ENCODE peak calls at places on chromosomes 7 and 10, in eight cellular contexts. X is colonic mucosa, W is left ventricle myocardium inferior, R is PC-9, L is heart left ventricle, U is pancreas, I is astrocyte of the spinal cord, C is left lung. S is an unnamed sample.

GRCh38 chr10:89837173-89838001 is 136.0 kb downstream of the KIF20B start:
- DNase-seq in X (peak), W (peak), R (peak), L (peak), U (peak), I (peak), C (peak), S (peak)

GRCh38 chr7:88614736-88615135 is 144.8 kb upstream of the ZNF804B start:
- DNase-seq in X (no peak), W (no peak), R (no peak), L (no peak), U (no peak), I (no peak), C (no peak), S (no peak)

GRCh38 chr7:43303740-43304241 is 191.3 kb downstream of the HECW1 start:
- DNase-seq in X (no peak), W (no peak), R (no peak), L (no peak), U (no peak), I (peak), C (no peak), S (peak)

GRCh38 chr7:124429923-124430322 is 335.7 kb downstream of the GPR37 start:
- DNase-seq in X (no peak), W (no peak), R (no peak), L (no peak), U (no peak), I (no peak), C (no peak), S (no peak)

GRCh38 chr10:96401036-96401435 is 42.2 kb upstream of the OPALIN start:
- DNase-seq in X (no peak), W (no peak), R (no peak), L (no peak), U (no peak), I (no peak), C (no peak), S (no peak)

GRCh38 chr10:7606977-7607404 is 59.8 kb downstream of the ITIH5 start:
- DNase-seq in X (no peak), W (no peak), R (no peak), L (no peak), U (no peak), I (no peak), C (no peak), S (no peak)

GRCh38 chr10:72329290-72330058 is 25.2 kb downstream of the DNAJB12 start:
- DNase-seq in X (no peak), W (no peak), R (no peak), L (no peak), U (peak), I (no peak), C (no peak), S (no peak)

GRCh38 chr10:1643161-1643910 is 94.0 kb downstream of the ADARB2 start:
- DNase-seq in X (no peak), W (no peak), R (no peak), L (no peak), U (no peak), I (no peak), C (no peak), S (no peak)

GRCh38 chr10:50798297-50798696 is 58.6 kb downstream of the ASAH2B start:
- DNase-seq in X (no peak), W (no peak), R (no peak), L (no peak), U (no peak), I (no peak), C (no peak), S (no peak)

GRCh38 chr7:78769551-78770101 is 683.8 kb downstream of the MAGI2 start:
- DNase-seq in X (no peak), W (no peak), R (no peak), L (no peak), U (no peak), I (no peak), C (no peak), S (peak)

GRCh38 chr10:84296071-84296981 is 32.1 kb upstream of the CCSER2 start:
- DNase-seq in X (no peak), W (no peak), R (no peak), L (peak), U (no peak), I (peak), C (no peak), S (peak)

DNA sequence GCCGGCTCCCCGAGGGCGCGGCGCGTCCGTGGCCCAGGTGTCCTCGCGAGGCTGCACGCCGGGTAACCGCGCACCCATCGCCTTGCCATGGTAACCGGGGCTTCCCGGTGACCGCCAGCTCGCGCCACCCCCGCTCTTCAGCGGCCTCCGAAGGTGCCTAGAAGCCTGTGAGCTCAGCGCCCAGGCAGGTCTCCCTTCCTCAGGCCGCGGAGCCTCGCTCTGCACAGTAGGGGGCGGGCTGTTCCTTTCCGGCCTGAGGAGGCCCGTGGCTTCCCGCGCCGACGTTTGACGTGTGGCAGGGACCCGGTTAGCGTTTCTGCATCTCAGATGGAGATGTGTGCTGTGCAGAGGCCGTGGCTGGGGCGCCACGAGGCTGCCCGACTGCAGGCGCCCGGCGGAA is 117.1 kb downstream of the DYNC2I1 start:
- DNase-seq in X (no peak), W (peak), R (no peak), L (no peak), U (no peak), I (no peak), C (no peak), S (peak)
- TF ChIP-seq CTCF in X (peak), W (peak), R (no peak), L (peak), U (no peak), I (no peak), C (peak), S (peak)

GRCh38 chr7:144787127-144787526 is 48.7 kb downstream of the TPK1 start:
- DNase-seq in X (no peak), W (no peak), R (no peak), L (no peak), U (no peak), I (no peak), C (no peak), S (peak)
- TF ChIP-seq CTCF in X (no peak), W (peak), R (peak), L (no peak), U (no peak), I (no peak), C (no peak), S (peak)

DNA sequence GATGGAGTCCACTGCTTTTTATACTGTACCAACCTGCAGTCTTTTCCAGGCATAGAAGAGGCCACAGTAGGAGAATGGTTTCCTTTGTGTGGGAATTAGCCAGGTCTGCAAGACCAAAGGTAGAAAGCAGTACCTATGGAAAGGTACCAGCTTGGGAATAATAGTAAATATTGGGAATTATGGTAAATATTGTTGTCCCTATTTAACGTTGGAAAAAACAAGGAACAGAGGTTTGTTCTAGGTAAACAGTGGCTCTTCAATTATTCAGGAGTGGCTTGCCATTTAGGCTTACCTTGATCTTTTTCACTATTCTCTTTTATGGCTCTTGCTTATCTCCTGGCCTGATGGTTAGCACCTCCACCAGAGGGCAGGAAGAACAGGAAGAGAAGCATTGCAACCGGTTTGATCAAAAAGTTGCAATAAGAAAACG is 43.9 kb upstream of the GSAP start:
- DNase-seq in X (peak), W (no peak), R (no peak), L (no peak), U (no peak), I (no peak), C (no peak), S (no peak)
- TF ChIP-seq CTCF in X (peak), W (peak), R (no peak), L (peak), U (no peak), I (peak), C (no peak), S (peak)

DNA sequence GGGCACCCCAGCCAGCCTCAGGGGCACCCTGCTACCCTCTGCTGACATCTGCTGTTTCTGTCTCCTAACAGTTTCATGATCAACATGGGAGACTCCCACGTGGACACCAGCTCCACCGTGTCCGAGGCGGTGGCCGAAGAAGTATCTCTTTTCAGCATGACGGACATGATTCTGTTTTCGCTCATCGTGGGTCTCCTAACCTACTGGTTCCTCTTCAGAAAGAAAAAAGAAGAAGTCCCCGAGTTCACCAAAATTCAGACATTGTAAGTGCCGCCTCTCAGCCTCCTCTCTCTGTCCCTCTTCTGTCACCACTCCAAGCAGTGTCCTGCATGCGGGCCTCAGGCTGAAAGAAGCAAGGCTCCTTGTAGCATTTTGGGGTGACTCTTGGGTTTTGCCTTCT is 39.0 kb downstream of the POR start:
- DNase-seq in X (no peak), W (no peak), R (no peak), L (peak), U (no peak), I (no peak), C (no peak), S (no peak)
- TF ChIP-seq CTCF in X (no peak), W (no peak), R (no peak), L (no peak), U (no peak), I (no peak), C (no peak), S (no peak)

DNA sequence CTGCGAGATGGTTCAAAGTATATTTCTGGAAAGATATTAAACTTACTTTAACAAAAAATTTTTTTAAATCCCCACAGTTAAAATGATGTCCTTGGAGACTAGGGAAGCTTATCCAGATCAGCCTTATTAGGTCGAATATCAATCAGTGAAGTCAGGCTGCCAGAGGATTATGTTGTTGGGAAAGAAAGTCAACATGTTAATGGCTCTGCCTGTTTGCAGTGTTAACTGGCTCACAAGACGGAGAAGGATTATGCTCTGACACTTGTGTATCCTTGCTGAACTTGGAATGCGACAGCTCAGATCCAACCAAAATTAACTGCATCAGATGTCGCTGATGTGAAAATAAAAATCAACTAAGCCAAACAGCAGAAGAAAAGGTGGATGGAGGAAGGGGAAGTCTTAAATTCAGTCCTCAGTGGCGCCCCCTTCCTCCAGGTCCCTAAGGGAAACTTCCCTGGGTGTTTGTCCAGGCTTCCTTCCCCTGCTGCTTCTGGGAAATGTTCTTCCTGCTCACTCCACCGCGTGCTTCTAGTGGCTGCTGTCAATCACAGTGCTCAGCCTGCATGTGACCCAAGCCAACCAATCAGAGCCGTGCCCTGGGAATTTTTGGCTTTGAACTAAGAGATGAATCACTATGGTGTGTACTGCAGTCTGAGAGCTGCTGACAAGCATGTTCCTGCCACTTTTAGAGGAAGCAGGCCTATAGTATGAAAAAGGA is 690.4 kb upstream of the NRP1 start:
- DNase-seq in X (peak), W (no peak), R (no peak), L (peak), U (no peak), I (no peak), C (no peak), S (peak)
- TF ChIP-seq CTCF in X (no peak), W (no peak), R (no peak), L (no peak), U (no peak), I (peak), C (no peak), S (peak)